ENCODE peak calls at places on chromosomes 11 and 22, in eight cellular contexts. M is prostate gland, Z is ovary, C is stomach, K is GM12865, R is fibroblast of mammary gland, Y is AG10803, H is foreskin fibroblast. G is an unnamed sample.

GRCh38 chr11:69199583-69200295 is 44.0 kb downstream of the SMIM38 start:
- DNase-seq in M (no peak), Z (no peak), C (no peak), K (no peak), R (no peak), Y (no peak), H (no peak), G (no peak)

GRCh38 chr22:36160499-36160942 is at the start of gene APOL3:
- DNase-seq in M (peak), Z (peak), C (peak), K (peak), R (peak), Y (peak), H (peak), G (no peak)

GRCh38 chr22:20315337-20316216 is 4.3 kb downstream of the DGCR6L start:
- DNase-seq in M (peak), Z (no peak), C (peak), K (no peak), R (no peak), Y (no peak), H (no peak), G (no peak)

GRCh38 chr11:76788661-76789442 is 5.7 kb downstream of the TSKU start:
- DNase-seq in M (peak), Z (peak), C (peak), K (no peak), R (no peak), Y (no peak), H (no peak), G (no peak)

GRCh38 chr22:23289130-23289503 is 108.8 kb downstream of the BCR start:
- DNase-seq in M (no peak), Z (no peak), C (no peak), K (no peak), R (no peak), Y (no peak), H (no peak), G (no peak)

GRCh38 chr11:394034-394857 is at the start of gene PKP3:
- DNase-seq in M (peak), Z (no peak), C (peak), K (no peak), R (peak), Y (peak), H (peak), G (no peak)

GRCh38 chr11:129544691-129545090 is 169.0 kb downstream of the BARX2 start:
- DNase-seq in M (no peak), Z (no peak), C (no peak), K (no peak), R (no peak), Y (no peak), H (no peak), G (no peak)

GRCh38 chr22:32327066-32327465 is 30.6 kb upstream of the RFPL3 start:
- DNase-seq in M (no peak), Z (no peak), C (peak), K (no peak), R (peak), Y (no peak), H (peak), G (no peak)

GRCh38 chr11:28539239-28540025 is 431.2 kb downstream of the METTL15 start:
- DNase-seq in M (no peak), Z (no peak), C (no peak), K (no peak), R (peak), Y (no peak), H (peak), G (no peak)

GRCh38 chr11:73192272-73192671 is 25.8 kb upstream of the P2RY2 start:
- DNase-seq in M (peak), Z (no peak), C (peak), K (no peak), R (no peak), Y (no peak), H (no peak), G (no peak)

DNA sequence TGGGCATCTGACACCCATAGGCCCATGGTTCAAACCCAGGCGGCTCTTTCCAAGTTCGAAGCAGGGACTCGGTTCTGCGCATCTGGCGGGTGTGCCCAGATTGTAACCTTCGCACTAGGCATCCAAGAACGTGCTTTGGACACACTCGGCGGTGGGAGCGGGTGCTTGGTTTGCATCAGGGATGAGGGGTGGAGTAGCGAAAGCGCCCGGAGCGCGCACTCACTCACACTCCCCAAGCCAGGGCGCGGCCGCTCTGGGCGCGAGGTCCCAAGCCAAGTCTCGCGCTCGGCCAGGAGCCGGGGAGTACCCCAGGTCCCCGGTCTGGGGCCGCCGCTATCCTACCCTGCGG is 243 bp upstream of the SYT9 start:
- DNase-seq in M (peak), Z (no peak), C (no peak), K (no peak), R (no peak), Y (no peak), H (no peak), G (no peak)
- H3K4me3 ChIP-seq in M (peak), Z (peak), C (peak), K (no peak), R (no peak), Y (peak), H (peak), G (peak)

GRCh38 chr11:27501102-27501501 is 5.5 kb downstream of the LIN7C start:
- DNase-seq in M (no peak), Z (no peak), C (no peak), K (no peak), R (no peak), Y (no peak), H (no peak), G (no peak)

GRCh38 chr11:27509953-27510352 is 3.4 kb upstream of the LIN7C start:
- DNase-seq in M (no peak), Z (no peak), C (no peak), K (no peak), R (no peak), Y (no peak), H (no peak), G (no peak)

GRCh38 chr11:27505781-27506180 is 788 bp downstream of the LIN7C start:
- DNase-seq in M (no peak), Z (no peak), C (no peak), K (no peak), R (no peak), Y (peak), H (no peak), G (no peak)

GRCh38 chr11:27507561-27508322 is 1.2 kb upstream of the LIN7C start:
- DNase-seq in M (no peak), Z (no peak), C (no peak), K (no peak), R (peak), Y (peak), H (no peak), G (no peak)

DNA sequence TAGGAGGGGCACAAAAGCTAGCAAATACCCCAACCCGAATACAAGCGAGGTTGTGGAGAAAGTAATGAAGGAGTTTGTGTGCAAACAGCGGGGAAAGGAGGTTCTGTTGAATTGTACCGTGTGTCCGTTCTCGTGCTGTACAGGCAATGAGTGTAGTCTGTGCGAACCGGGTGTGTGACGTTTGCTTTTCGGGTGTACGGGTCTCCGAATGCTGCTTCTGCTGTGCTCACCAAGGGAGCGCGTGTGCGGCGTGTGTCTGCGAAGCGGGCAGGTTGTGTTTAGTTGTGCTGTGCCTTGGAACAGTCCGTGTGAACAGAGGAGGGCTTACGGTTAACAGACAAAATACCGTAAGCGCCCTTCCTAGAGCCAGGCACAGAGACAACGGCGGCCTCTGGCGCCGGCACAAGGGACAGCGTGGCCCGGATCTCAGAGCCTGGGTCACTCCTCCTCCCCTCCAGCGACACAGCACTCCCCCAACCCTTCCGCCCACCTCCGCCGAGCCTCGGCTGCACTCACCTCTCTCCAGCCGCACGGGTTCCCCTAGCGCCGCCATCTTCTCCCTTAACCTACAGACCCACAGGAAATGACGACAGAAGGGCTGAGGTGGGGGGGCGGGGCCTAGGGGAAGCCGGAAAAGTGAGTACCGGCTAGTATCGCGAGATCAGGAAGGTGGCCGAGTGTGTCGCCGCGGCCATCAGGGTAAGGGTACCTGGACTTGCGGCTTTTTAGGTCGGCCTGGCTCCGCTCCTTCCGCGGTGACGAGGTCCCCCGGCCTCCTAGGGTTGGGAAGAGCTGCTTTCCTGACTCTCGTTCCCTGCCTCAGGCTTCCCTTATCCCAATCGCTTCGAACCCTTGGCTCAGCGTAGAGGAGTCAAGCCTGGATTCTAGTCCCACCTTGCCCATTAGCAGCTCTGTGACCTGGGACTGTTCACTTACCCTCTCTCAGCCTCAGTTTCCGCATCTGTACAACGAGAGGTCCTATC is at the start of gene LIN7C:
- DNase-seq in M (peak), Z (peak), C (peak), K (peak), R (peak), Y (peak), H (peak), G (peak)
- TF ChIP-seq CTCF in M (peak), Z (no peak), C (no peak), K (no peak), R (no peak), Y (no peak), H (no peak), G (no peak)

GRCh38 chr22:37565830-37566229 is 5.5 kb downstream of the CDC42EP1 start:
- DNase-seq in M (no peak), Z (no peak), C (no peak), K (no peak), R (no peak), Y (no peak), H (no peak), G (no peak)

GRCh38 chr22:37562049-37562784 is 1.9 kb downstream of the CDC42EP1 start:
- DNase-seq in M (no peak), Z (no peak), C (no peak), K (no peak), R (no peak), Y (no peak), H (no peak), G (no peak)

GRCh38 chr22:37564111-37564711 is 3.9 kb downstream of the CDC42EP1 start:
- DNase-seq in M (no peak), Z (no peak), C (no peak), K (no peak), R (peak), Y (no peak), H (no peak), G (no peak)

GRCh38 chr22:37561209-37562048 is 1.1 kb downstream of the CDC42EP1 start:
- DNase-seq in M (peak), Z (peak), C (peak), K (peak), R (peak), Y (peak), H (peak), G (no peak)

GRCh38 chr22:37563153-37564081 is 3.1 kb downstream of the CDC42EP1 start:
- DNase-seq in M (peak), Z (peak), C (peak), K (no peak), R (peak), Y (peak), H (peak), G (peak)
- H3K4me3 ChIP-seq in M (no peak), Z (no peak), C (peak), K (no peak), R (peak), Y (peak), H (peak), G (peak)

GRCh38 chr11:87463486-87464102 is 425.9 kb downstream of the TMEM135 start:
- DNase-seq in M (no peak), Z (no peak), C (no peak), K (peak), R (peak), Y (peak), H (peak), G (no peak)
- TF ChIP-seq CTCF in M (no peak), Z (no peak), C (no peak), K (peak), R (peak), Y (peak), H (peak), G (peak)

GRCh38 chr11:125494601-125494986 is 1.5 kb downstream of the FEZ1 start:
- DNase-seq in M (no peak), Z (no peak), C (no peak), K (peak), R (no peak), Y (no peak), H (peak), G (no peak)
- H3K4me3 ChIP-seq in M (peak), Z (peak), C (peak), K (peak), R (peak), Y (peak), H (peak), G (peak)

DNA sequence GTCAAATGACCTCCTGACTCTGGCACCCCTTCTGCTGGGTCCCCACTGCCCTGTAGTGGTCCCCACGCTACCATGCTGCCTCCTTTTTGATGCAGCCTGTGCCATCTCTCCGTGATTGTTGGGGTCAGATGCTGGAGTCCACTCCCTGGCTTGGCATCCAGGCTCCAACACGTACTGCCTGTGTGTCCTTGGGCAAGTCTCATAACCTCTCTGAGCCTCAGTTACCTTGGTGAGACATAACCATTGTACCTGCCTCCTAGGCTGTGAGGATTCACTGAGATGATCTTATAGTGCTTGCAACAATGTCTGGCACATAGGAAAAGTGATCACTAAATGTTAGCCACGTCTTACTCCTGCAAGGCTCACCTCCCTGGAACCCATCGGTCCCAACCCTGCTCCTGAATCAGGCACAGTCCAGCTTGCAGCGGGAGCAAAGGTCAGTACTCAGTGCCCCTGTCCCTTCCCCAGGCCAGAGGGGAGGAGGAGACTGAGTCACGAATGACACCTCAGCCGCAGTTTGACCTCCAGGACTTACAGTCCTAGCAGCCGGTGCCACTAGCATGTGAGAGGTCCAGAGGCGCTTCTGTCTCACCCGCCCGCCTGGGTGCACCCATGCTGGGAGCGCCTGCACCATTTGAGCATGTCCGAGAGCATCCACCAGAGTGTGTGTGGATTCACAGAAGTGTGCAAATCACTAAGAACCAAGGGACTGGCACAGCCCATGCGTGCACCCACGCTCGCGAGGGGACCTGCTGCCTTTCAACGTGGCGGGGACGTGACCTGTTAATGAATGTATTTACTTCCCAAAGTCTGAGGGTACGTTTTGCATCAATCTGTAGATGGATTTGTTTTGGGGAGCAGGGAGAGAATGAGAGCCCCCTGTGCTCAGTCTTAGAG is 3.0 kb upstream of the APOA4 start:
- DNase-seq in M (no peak), Z (no peak), C (no peak), K (no peak), R (no peak), Y (no peak), H (no peak), G (no peak)
- TF ChIP-seq CTCF in M (no peak), Z (no peak), C (no peak), K (no peak), R (no peak), Y (no peak), H (no peak), G (no peak)

GRCh38 chr11:124768914-124769313 is 6.8 kb upstream of the ESAM start:
- DNase-seq in M (no peak), Z (no peak), C (no peak), K (no peak), R (no peak), Y (no peak), H (no peak), G (no peak)
- H3K4me3 ChIP-seq in M (no peak), Z (no peak), C (no peak), K (no peak), R (no peak), Y (no peak), H (no peak), G (no peak)

DNA sequence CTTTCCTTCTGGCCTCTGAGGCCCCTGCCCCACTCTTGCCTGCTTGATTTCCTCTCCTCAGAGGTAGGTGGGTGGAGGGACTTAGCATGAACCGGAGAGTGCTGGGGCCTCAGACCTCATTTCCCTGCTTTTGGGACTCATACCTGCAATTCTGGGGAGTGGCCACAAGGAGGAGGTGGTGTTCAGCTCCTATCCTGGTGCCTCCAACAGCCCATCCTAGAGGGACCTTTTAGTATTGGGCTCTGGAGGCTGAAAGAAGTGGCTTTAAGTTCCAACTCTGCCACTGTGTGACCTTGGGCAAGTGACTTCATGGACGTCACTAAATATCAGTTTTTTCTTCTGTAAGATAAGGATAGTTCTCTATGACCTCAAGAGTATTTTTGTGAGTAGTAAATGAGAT is 98.6 kb downstream of the KIAA1671 start:
- DNase-seq in M (no peak), Z (no peak), C (no peak), K (peak), R (no peak), Y (no peak), H (peak), G (no peak)
- TF ChIP-seq CTCF in M (no peak), Z (no peak), C (no peak), K (peak), R (peak), Y (peak), H (peak), G (peak)